ENCODE peak calls at places on chromosomes 6 and 20, in six cellular contexts. X is left ventricle myocardium inferior; I is CD4-positive, CD25-positive, alpha-beta regulatory T cell; P is A549; F is aorta; Z is cardiac muscle cell. T is an unnamed sample. For H3K4me1, the result is how much of the 10 kb centered on the place peaks cover.

GRCh38 chr6:168778201-168778600 is 337.2 kb downstream of the SMOC2 start:
- DNase-seq in X (peak), I (no peak), P (no peak), F (peak), Z (no peak), T (peak)

GRCh38 chr6:37840143-37840939 is 20.8 kb downstream of the ZFAND3 start:
- DNase-seq in X (no peak), I (no peak), P (no peak), F (no peak), Z (no peak), T (no peak)

GRCh38 chr6:56890683-56891429 is 64.1 kb upstream of the BEND6 start:
- DNase-seq in X (no peak), I (no peak), P (peak), F (no peak), Z (no peak), T (no peak)

GRCh38 chr6:143901885-143902708 is 37.8 kb downstream of the ZC2HC1B start:
- DNase-seq in X (peak), I (no peak), P (no peak), F (peak), Z (peak), T (peak)

GRCh38 chr6:75202676-75203131 is 3.1 kb downstream of the COL12A1 start:
- DNase-seq in X (no peak), I (no peak), P (no peak), F (no peak), Z (no peak), T (no peak)

GRCh38 chr20:50335105-50335504 is 144.5 kb downstream of the CEBPB start:
- DNase-seq in X (no peak), I (no peak), P (peak), F (no peak), Z (peak), T (no peak)

GRCh38 chr6:168397011-168397410 is 44.0 kb upstream of the SMOC2 start:
- DNase-seq in X (no peak), I (no peak), P (no peak), F (no peak), Z (no peak), T (no peak)

GRCh38 chr6:75932067-75932466 is 140.4 kb downstream of the IMPG1 start:
- DNase-seq in X (peak), I (no peak), P (peak), F (no peak), Z (peak), T (no peak)

GRCh38 chr20:52103469-52103910 is 88.1 kb downstream of the ZFP64 start:
- DNase-seq in X (no peak), I (no peak), P (no peak), F (no peak), Z (no peak), T (no peak)

GRCh38 chr6:8085053-8085511 is 17.3 kb downstream of the EEF1E1 start:
- DNase-seq in X (no peak), I (no peak), P (peak), F (peak), Z (no peak), T (no peak)

GRCh38 chr6:155850408-155850841 is 394.8 kb upstream of the NOX3 start:
- DNase-seq in X (no peak), I (no peak), P (no peak), F (no peak), Z (no peak), T (no peak)

GRCh38 chr20:43559588-43559987 is 761 bp downstream of the SGK2 start:
- DNase-seq in X (no peak), I (no peak), P (no peak), F (no peak), Z (no peak), T (no peak)

GRCh38 chr6:47083586-47084047 is 41.5 kb upstream of the ADGRF1 start:
- DNase-seq in X (peak), I (no peak), P (no peak), F (peak), Z (peak), T (peak)

GRCh38 chr20:49593441-49594142 is 25.7 kb upstream of the PTGIS start:
- DNase-seq in X (no peak), I (no peak), P (no peak), F (no peak), Z (no peak), T (no peak)

GRCh38 chr6:37257320-37257633 is 295 bp upstream of the TBC1D22B start:
- DNase-seq in X (no peak), I (no peak), P (no peak), F (no peak), Z (no peak), T (no peak)

GRCh38 chr6:18024876-18025275 is 37.4 kb upstream of the KIF13A start:
- DNase-seq in X (no peak), I (no peak), P (no peak), F (no peak), Z (no peak), T (no peak)

GRCh38 chr6:95354551-95354950 is 222.8 kb upstream of the MANEA start:
- DNase-seq in X (no peak), I (no peak), P (no peak), F (no peak), Z (no peak), T (no peak)

GRCh38 chr6:16511048-16511660 is 250.1 kb downstream of the ATXN1 start:
- DNase-seq in X (no peak), I (no peak), P (peak), F (no peak), Z (peak), T (no peak)

GRCh38 chr6:160882741-160883340 is 108.7 kb upstream of the MAP3K4 start:
- DNase-seq in X (no peak), I (no peak), P (no peak), F (no peak), Z (peak), T (no peak)

GRCh38 chr20:25316506-25317190 is 68.8 kb downstream of the PYGB start:
- DNase-seq in X (no peak), I (no peak), P (no peak), F (peak), Z (no peak), T (no peak)

GRCh38 chr20:4087923-4088322 is 72.6 kb upstream of the RNF24 start:
- DNase-seq in X (no peak), I (no peak), P (no peak), F (no peak), Z (no peak), T (no peak)

GRCh38 chr6:2558098-2558770 is 192.5 kb downstream of the MYLK4 start:
- DNase-seq in X (no peak), I (no peak), P (no peak), F (no peak), Z (no peak), T (no peak)

GRCh38 chr6:115133790-115134189 is 791.0 kb upstream of the HS3ST5 start:
- DNase-seq in X (no peak), I (no peak), P (no peak), F (no peak), Z (no peak), T (no peak)

GRCh38 chr6:152085533-152085932 is 278.1 kb downstream of the ESR1 start:
- DNase-seq in X (no peak), I (no peak), P (peak), F (no peak), Z (no peak), T (no peak)

GRCh38 chr20:8043687-8044278 is 24.2 kb upstream of the TMX4 start:
- DNase-seq in X (no peak), I (peak), P (peak), F (no peak), Z (peak), T (no peak)

GRCh38 chr6:122416825-122417224 is 17.4 kb downstream of the HSF2 start:
- DNase-seq in X (no peak), I (no peak), P (no peak), F (no peak), Z (peak), T (no peak)

GRCh38 chr6:42226251-42227143 is 8.8 kb upstream of the MRPS10 start:
- DNase-seq in X (no peak), I (no peak), P (peak), F (no peak), Z (no peak), T (no peak)

GRCh38 chr6:143674466-143675114 is 3.2 kb upstream of the PHACTR2 start:
- DNase-seq in X (no peak), I (no peak), P (no peak), F (no peak), Z (no peak), T (no peak)

GRCh38 chr6:157985378-157986155 is 3.9 kb downstream of the SYNJ2 start:
- DNase-seq in X (no peak), I (no peak), P (no peak), F (no peak), Z (no peak), T (no peak)

GRCh38 chr6:80460396-80460912 is 354.0 kb downstream of the BCKDHB start:
- DNase-seq in X (no peak), I (no peak), P (no peak), F (no peak), Z (no peak), T (no peak)

GRCh38 chr6:107046316-107046715 is 18.3 kb downstream of the MTRES1 start:
- DNase-seq in X (no peak), I (no peak), P (no peak), F (no peak), Z (peak), T (no peak)

GRCh38 chr6:7763896-7764295 is 38.0 kb downstream of the BMP6 start:
- DNase-seq in X (no peak), I (no peak), P (no peak), F (no peak), Z (no peak), T (peak)

GRCh38 chr20:63850689-63851547 is 10.4 kb upstream of the ABHD16B start:
- DNase-seq in X (no peak), I (no peak), P (no peak), F (no peak), Z (no peak), T (no peak)

GRCh38 chr6:753486-753885 is 60.5 kb upstream of the EXOC2 start:
- DNase-seq in X (no peak), I (no peak), P (no peak), F (no peak), Z (no peak), T (no peak)

GRCh38 chr6:106630366-106630765 is 988 bp downstream of the QRSL1 start:
- DNase-seq in X (no peak), I (no peak), P (peak), F (no peak), Z (no peak), T (no peak)

GRCh38 chr6:113636357-113636824 is 220.8 kb upstream of the MARCKS start:
- DNase-seq in X (no peak), I (no peak), P (peak), F (no peak), Z (no peak), T (no peak)

DNA sequence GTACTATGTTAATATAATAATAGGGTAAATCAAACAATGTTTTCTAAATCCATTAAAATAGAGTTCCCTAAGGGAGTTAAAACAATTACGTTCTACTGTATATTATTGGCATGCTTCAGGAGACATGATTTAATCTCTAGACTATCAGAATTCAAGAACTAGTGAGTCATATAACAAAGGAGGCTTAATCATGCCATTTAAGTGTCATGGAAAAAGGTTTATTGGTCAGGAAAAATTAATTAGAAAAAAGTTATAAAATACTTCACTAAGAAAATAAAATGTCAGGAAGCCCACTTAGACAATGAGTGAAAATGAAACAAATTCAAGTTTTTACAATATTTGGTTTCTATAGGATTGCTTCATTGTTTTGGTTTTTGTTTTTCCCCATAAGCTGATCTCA is 34.7 kb downstream of the HCRTR2 start:
- DNase-seq in X (no peak), I (no peak), P (no peak), F (no peak), Z (no peak), T (no peak)
- H3K4me1 ChIP-seq in X (under half), I (under half), P (under half), F (under half), Z (under half), T (under half)

GRCh38 chr6:150179030-150179429 is 36.2 kb downstream of the PPP1R14C start:
- DNase-seq in X (no peak), I (no peak), P (no peak), F (no peak), Z (no peak), T (no peak)

GRCh38 chr6:150175611-150176151 is 32.8 kb downstream of the PPP1R14C start:
- DNase-seq in X (no peak), I (no peak), P (no peak), F (no peak), Z (no peak), T (no peak)

GRCh38 chr6:150176659-150177058 is 33.8 kb downstream of the PPP1R14C start:
- DNase-seq in X (no peak), I (no peak), P (no peak), F (no peak), Z (no peak), T (no peak)

GRCh38 chr6:150176152-150176551 is 33.3 kb downstream of the PPP1R14C start:
- DNase-seq in X (peak), I (no peak), P (no peak), F (no peak), Z (no peak), T (no peak)

GRCh38 chr6:150177260-150178246 is 34.7 kb downstream of the PPP1R14C start:
- DNase-seq in X (peak), I (no peak), P (peak), F (no peak), Z (peak), T (no peak)
- H3K27ac ChIP-seq in X (peak), I (no peak), P (peak), F (no peak), Z (peak), T (no peak)

DNA sequence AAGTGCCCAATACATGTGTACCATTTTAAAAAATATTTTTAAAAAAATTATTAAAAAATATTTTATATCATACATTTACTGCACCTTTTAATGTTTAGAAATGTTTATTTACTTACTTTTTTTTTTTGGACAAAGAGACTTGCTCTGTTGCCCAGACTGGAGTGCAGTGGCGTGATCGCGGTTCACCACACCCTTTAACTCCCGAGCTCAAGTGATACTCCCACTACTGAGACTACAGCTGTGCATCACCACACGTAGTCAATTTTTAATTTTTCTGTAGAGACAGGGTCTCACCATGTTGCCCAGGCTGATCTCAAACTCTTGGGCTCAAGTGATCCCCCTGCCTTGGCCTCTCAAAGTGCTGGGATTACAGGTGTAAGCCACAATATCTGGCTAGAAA is 9.2 kb upstream of the SIRPG start:
- DNase-seq in X (no peak), I (no peak), P (no peak), F (no peak), Z (no peak), T (no peak)
- H3K4me1 ChIP-seq in X (under half), I (half or more), P (under half), F (under half), Z (under half), T (under half)

GRCh38 chr20:5780233-5781217 is 30.3 kb downstream of the SHLD1 start:
- DNase-seq in X (no peak), I (no peak), P (no peak), F (no peak), Z (no peak), T (no peak)
- H3K27ac ChIP-seq in X (peak), I (no peak), P (peak), F (no peak), Z (no peak), T (peak)

GRCh38 chr20:19934792-19935491 is 82.2 kb upstream of the NAA20 start:
- DNase-seq in X (peak), I (no peak), P (peak), F (peak), Z (no peak), T (peak)

GRCh38 chr20:19936801-19937583 is 80.2 kb upstream of the NAA20 start:
- DNase-seq in X (peak), I (no peak), P (no peak), F (peak), Z (no peak), T (no peak)

GRCh38 chr20:19937651-19938420 is 79.3 kb upstream of the NAA20 start:
- DNase-seq in X (no peak), I (peak), P (no peak), F (no peak), Z (no peak), T (no peak)

GRCh38 chr20:19938421-19938787 is 78.8 kb upstream of the NAA20 start:
- DNase-seq in X (no peak), I (no peak), P (no peak), F (no peak), Z (no peak), T (no peak)

GRCh38 chr20:19935842-19936241 is 81.3 kb upstream of the NAA20 start:
- DNase-seq in X (no peak), I (no peak), P (no peak), F (no peak), Z (no peak), T (no peak)
- H3K4me1 ChIP-seq in X (half or more), I (under half), P (under half), F (under half), Z (under half), T (under half)

GRCh38 chr6:111033628-111034289 is 51.9 kb downstream of the RPF2 start:
- DNase-seq in X (no peak), I (no peak), P (no peak), F (no peak), Z (no peak), T (no peak)
- H3K27ac ChIP-seq in X (peak), I (no peak), P (no peak), F (no peak), Z (peak), T (no peak)

GRCh38 chr6:116364361-116364760 is 6.4 kb upstream of the DSE start:
- DNase-seq in X (no peak), I (no peak), P (no peak), F (no peak), Z (no peak), T (no peak)

GRCh38 chr6:116369540-116370327 is 1.0 kb upstream of the DSE start:
- DNase-seq in X (no peak), I (no peak), P (no peak), F (no peak), Z (no peak), T (no peak)

GRCh38 chr6:116365743-116366142 is 5.0 kb upstream of the DSE start:
- DNase-seq in X (no peak), I (no peak), P (no peak), F (no peak), Z (no peak), T (no peak)

GRCh38 chr6:116363759-116364158 is 7.0 kb upstream of the DSE start:
- DNase-seq in X (no peak), I (no peak), P (no peak), F (no peak), Z (no peak), T (no peak)

GRCh38 chr6:116366740-116367275 is 3.9 kb upstream of the DSE start:
- DNase-seq in X (no peak), I (no peak), P (no peak), F (no peak), Z (no peak), T (no peak)
- H3K4me1 ChIP-seq in X (under half), I (under half), P (under half), F (under half), Z (under half), T (under half)

GRCh38 chr6:44054635-44055559 is 72.4 kb downstream of the MRPL14 start:
- DNase-seq in X (no peak), I (no peak), P (no peak), F (peak), Z (no peak), T (peak)
- H3K27ac ChIP-seq in X (no peak), I (no peak), P (peak), F (no peak), Z (peak), T (peak)

GRCh38 chr20:13170771-13171170 is 50.3 kb upstream of the ISM1 start:
- DNase-seq in X (no peak), I (no peak), P (no peak), F (no peak), Z (no peak), T (no peak)

GRCh38 chr20:13174402-13174801 is 46.7 kb upstream of the ISM1 start:
- DNase-seq in X (no peak), I (no peak), P (no peak), F (no peak), Z (no peak), T (no peak)

DNA sequence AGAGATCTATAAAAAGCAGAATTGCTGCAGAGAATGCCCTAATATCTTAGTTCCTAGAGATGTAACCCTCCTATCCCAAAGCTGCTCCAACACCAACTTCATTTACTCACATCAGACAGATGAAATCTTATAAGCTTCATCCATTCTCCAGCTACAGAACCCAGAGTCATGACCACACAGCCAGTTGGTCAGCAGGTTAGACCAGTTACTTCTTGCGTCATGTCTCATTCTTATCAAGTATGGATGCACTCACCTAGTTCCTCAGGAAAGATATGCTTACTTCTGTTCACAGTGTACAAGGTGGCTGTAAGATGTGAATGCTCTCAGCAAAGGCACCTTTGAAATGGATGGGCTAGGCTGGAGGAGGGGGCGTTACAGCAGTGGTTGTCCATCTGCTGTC is 47.9 kb upstream of the ISM1 start:
- DNase-seq in X (no peak), I (no peak), P (no peak), F (no peak), Z (no peak), T (no peak)
- H3K4me1 ChIP-seq in X (under half), I (under half), P (under half), F (under half), Z (under half), T (under half)

T was measured in psoas muscle.